ENCODE peak calls at places on chromosomes 12 and 14, in eight cellular contexts. L is esophagus squamous epithelium, U is heart left ventricle, R is A549, V is IMR-90, N is uterus, Z is right lobe of liver, F is suprapubic skin. B is an unnamed sample.

GRCh38 chr14:94180655-94181271 is 6.6 kb downstream of the PPP4R4 start:
- DNase-seq in L (no peak), U (no peak), R (peak; percentile 48), V (peak; percentile 42), N (no peak), Z (no peak), F (no peak), B (no peak)

GRCh38 chr14:89915114-89915878 is 39.2 kb downstream of the EFCAB11 start:
- DNase-seq in L (no peak), U (peak; percentile 33), R (peak; percentile 65), V (peak; percentile 80), N (peak; percentile 62), Z (no peak), F (no peak), B (peak; percentile 50)

GRCh38 chr12:76399040-76399439 is 50.8 kb upstream of the BBS10 start:
- DNase-seq in L (no peak), U (no peak), R (no peak), V (no peak), N (no peak), Z (no peak), F (no peak), B (no peak)

GRCh38 chr14:51014625-51015024 is 70.3 kb upstream of the PYGL start:
- DNase-seq in L (no peak), U (no peak), R (no peak), V (no peak), N (no peak), Z (no peak), F (no peak), B (no peak)

GRCh38 chr12:79555006-79555925 is 135.5 kb downstream of the PAWR start:
- DNase-seq in L (no peak), U (no peak), R (peak; percentile 66), V (peak; percentile 79), N (no peak), Z (no peak), F (no peak), B (no peak)

GRCh38 chr12:21837847-21838246 is 63.3 kb upstream of the KCNJ8 start:
- DNase-seq in L (no peak), U (no peak), R (no peak), V (no peak), N (no peak), Z (no peak), F (no peak), B (no peak)

GRCh38 chr14:28676481-28676880 is 90.1 kb upstream of the FOXG1 start:
- DNase-seq in L (no peak), U (no peak), R (peak; percentile 11), V (peak; percentile 6), N (no peak), Z (no peak), F (no peak), B (no peak)

GRCh38 chr12:57832966-57833365 is 13.6 kb downstream of the CTDSP2 start:
- DNase-seq in L (no peak), U (no peak), R (no peak), V (no peak), N (no peak), Z (no peak), F (no peak), B (no peak)

GRCh38 chr14:96121660-96122395 is 82.7 kb downstream of the C14orf132 start:
- DNase-seq in L (no peak), U (no peak), R (no peak), V (peak; percentile 94), N (no peak), Z (no peak), F (no peak), B (no peak)

GRCh38 chr14:36556811-36557433 is 25.5 kb downstream of the NKX2-8 start:
- DNase-seq in L (no peak), U (no peak), R (peak; percentile 16), V (peak; percentile 7), N (no peak), Z (no peak), F (no peak), B (no peak)

GRCh38 chr12:100794441-100795192 is at the start of gene ANO4:
- DNase-seq in L (no peak), U (no peak), R (no peak), V (peak; percentile 29), N (no peak), Z (no peak), F (no peak), B (peak; percentile 19)

GRCh38 chr12:10128687-10129086 is 1.3 kb downstream of the CLEC7A start:
- DNase-seq in L (no peak), U (no peak), R (no peak), V (no peak), N (no peak), Z (no peak), F (no peak), B (no peak)

GRCh38 chr12:105931762-105932587 is 206.8 kb downstream of the NUAK1 start:
- DNase-seq in L (no peak), U (no peak), R (no peak), V (no peak), N (no peak), Z (no peak), F (no peak), B (no peak)

GRCh38 chr12:3732901-3733300 is 20.0 kb downstream of the CRACR2A start:
- DNase-seq in L (no peak), U (no peak), R (no peak), V (no peak), N (no peak), Z (no peak), F (no peak), B (no peak)
- TF ChIP-seq POLR2A in L (no peak), U (no peak), R (no peak), V (no peak), N (no peak), Z (no peak), F (no peak), B (no peak)

GRCh38 chr14:99261916-99262787 is 9.8 kb downstream of the BCL11B start:
- DNase-seq in L (no peak), U (no peak), R (no peak), V (no peak), N (no peak), Z (no peak), F (no peak), B (peak; percentile 20)
- TF ChIP-seq POLR2A in L (no peak), U (no peak), R (no peak), V (no peak), N (no peak), Z (no peak), F (no peak), B (no peak)

GRCh38 chr12:6827437-6827894 is 741 bp upstream of the P3H3 start:
- DNase-seq in L (no peak), U (peak; percentile 88), R (peak; percentile 84), V (peak; percentile 79), N (peak; percentile 92), Z (no peak), F (peak; percentile 90), B (peak; percentile 85)
- TF ChIP-seq POLR2A in L (no peak), U (no peak), R (peak; percentile 39), V (no peak), N (peak; percentile 21), Z (no peak), F (no peak), B (no peak)

GRCh38 chr12:95185834-95186233 is 31.4 kb downstream of the FGD6 start:
- DNase-seq in L (no peak), U (no peak), R (no peak), V (no peak), N (no peak), Z (no peak), F (no peak), B (no peak)

GRCh38 chr12:95195122-95195521 is 22.1 kb downstream of the FGD6 start:
- DNase-seq in L (no peak), U (no peak), R (no peak), V (no peak), N (no peak), Z (no peak), F (no peak), B (no peak)

GRCh38 chr12:95192271-95192670 is 25.0 kb downstream of the FGD6 start:
- DNase-seq in L (no peak), U (no peak), R (no peak), V (no peak), N (no peak), Z (no peak), F (no peak), B (no peak)

DNA sequence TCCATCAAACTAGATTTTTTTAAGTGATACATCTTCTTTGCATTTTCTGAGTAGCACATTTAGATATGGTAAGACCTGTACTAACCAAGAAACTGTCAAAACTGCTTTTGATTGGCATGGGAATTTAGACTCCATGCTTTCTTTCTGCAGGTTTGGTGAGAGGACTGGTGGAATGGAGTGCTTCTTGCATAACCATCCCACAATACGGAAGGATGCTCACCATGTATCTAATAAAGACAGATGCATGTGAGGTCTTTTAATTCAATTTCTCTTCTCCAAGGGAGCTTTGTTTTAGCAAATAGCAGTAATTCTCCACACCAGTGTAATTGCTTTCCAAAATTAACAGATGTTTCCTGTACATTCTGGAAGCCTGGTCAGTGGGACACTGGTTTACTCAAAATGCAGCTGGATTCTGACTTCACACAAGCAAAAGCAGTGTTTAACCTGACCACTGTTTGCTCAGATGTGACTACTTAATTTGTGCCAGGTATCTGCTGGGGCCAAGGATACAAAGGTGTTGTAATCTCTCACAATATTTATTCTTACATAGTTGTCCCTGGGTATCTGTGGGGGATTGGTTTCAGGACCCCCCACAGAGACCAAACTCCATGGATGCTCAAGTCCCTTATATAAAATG is 26.1 kb downstream of the FGD6 start:
- DNase-seq in L (no peak), U (no peak), R (no peak), V (no peak), N (no peak), Z (no peak), F (no peak), B (no peak)
- TF ChIP-seq POLR2A in L (no peak), U (no peak), R (no peak), V (no peak), N (no peak), Z (no peak), F (no peak), B (no peak)

GRCh38 chr14:22010532-22011242 is 337.1 kb upstream of the OR4E1 start:
- DNase-seq in L (no peak), U (no peak), R (no peak), V (no peak), N (no peak), Z (no peak), F (no peak), B (no peak)

GRCh38 chr14:22008766-22009165 is 335.1 kb upstream of the OR4E1 start:
- DNase-seq in L (no peak), U (no peak), R (no peak), V (no peak), N (no peak), Z (no peak), F (no peak), B (no peak)

GRCh38 chr14:22008098-22008412 is 334.4 kb upstream of the OR4E1 start:
- DNase-seq in L (no peak), U (no peak), R (no peak), V (no peak), N (no peak), Z (no peak), F (no peak), B (no peak)

GRCh38 chr14:22011243-22011642 is 337.6 kb upstream of the OR4E1 start:
- DNase-seq in L (no peak), U (no peak), R (no peak), V (no peak), N (no peak), Z (no peak), F (no peak), B (no peak)

GRCh38 chr14:22007278-22008097 is 333.9 kb upstream of the OR4E1 start:
- DNase-seq in L (no peak), U (no peak), R (no peak), V (no peak), N (no peak), Z (no peak), F (no peak), B (no peak)
- TF ChIP-seq POLR2A in L (no peak), U (no peak), R (no peak), V (no peak), N (no peak), Z (no peak), F (no peak), B (no peak)

GRCh38 chr12:121949643-121950397 is 31.4 kb downstream of the CFAP251 start:
- DNase-seq in L (no peak), U (no peak), R (peak; percentile 79), V (peak; percentile 98), N (no peak), Z (no peak), F (no peak), B (no peak)
- TF ChIP-seq POLR2A in L (no peak), U (no peak), R (no peak), V (no peak), N (no peak), Z (no peak), F (no peak), B (no peak)